ENCODE peak calls at places on chromosome 9, in eight cellular contexts. C is activated CD8-positive, alpha-beta T cell treated with anti-CD3 and anti-CD28 coated beads for 36 hours; G is CD8-positive, alpha-beta T cell; F is WTC11; Y is neural progenitor cell; A is prostate gland; B is foreskin keratinocyte; J is cardiac muscle cell. O is an unnamed sample.
A peak's percentile ranks its signal among the peaks of the same experiment; 100 is the strongest.

GRCh38 chr9:137665697-137666504 is 47.1 kb downstream of the EHMT1 start:
- DNase-seq in C (no peak), G (no peak), F (peak; percentile 66), Y (peak; percentile 90), A (no peak), B (no peak), J (no peak), O (no peak)

GRCh38 chr9:20391208-20391607 is 231.1 kb downstream of the MLLT3 start:
- DNase-seq in C (no peak), G (no peak), F (no peak), Y (no peak), A (no peak), B (no peak), J (no peak), O (no peak)

GRCh38 chr9:94865599-94866456 is 139.3 kb downstream of the AOPEP start:
- DNase-seq in C (no peak), G (no peak), F (no peak), Y (peak; percentile 63), A (no peak), B (no peak), J (no peak), O (no peak)

GRCh38 chr9:114680266-114681011 is 1.6 kb downstream of the TEX48 start:
- DNase-seq in C (no peak), G (no peak), F (no peak), Y (no peak), A (no peak), B (no peak), J (no peak), O (no peak)

GRCh38 chr9:86096382-86096781 is 3.0 kb downstream of the GOLM1 start:
- DNase-seq in C (no peak), G (no peak), F (no peak), Y (no peak), A (no peak), B (peak; percentile 16), J (peak; percentile 36), O (no peak)

GRCh38 chr9:81776390-81776789 is 87.0 kb upstream of the TLE1 start:
- DNase-seq in C (no peak), G (no peak), F (no peak), Y (no peak), A (no peak), B (no peak), J (no peak), O (no peak)

GRCh38 chr9:34430843-34431437 is 27.4 kb downstream of the FAM219A start:
- DNase-seq in C (peak; percentile 52), G (no peak), F (peak; percentile 65), Y (peak; percentile 92), A (peak; percentile 34), B (peak; percentile 84), J (peak; percentile 86), O (peak; percentile 35)

GRCh38 chr9:114954986-114955623 is 24.7 kb upstream of the TNFSF8 start:
- DNase-seq in C (no peak), G (no peak), F (no peak), Y (no peak), A (no peak), B (no peak), J (no peak), O (no peak)

GRCh38 chr9:76873056-76873792 is 32.7 kb downstream of the PRUNE2 start:
- DNase-seq in C (no peak), G (no peak), F (peak; percentile 48), Y (peak; percentile 91), A (no peak), B (no peak), J (peak; percentile 49), O (no peak)

GRCh38 chr9:91571036-91571435 is 147.4 kb upstream of the NFIL3 start:
- DNase-seq in C (no peak), G (no peak), F (no peak), Y (no peak), A (no peak), B (no peak), J (peak; percentile 46), O (no peak)

GRCh38 chr9:137745541-137745991 is 126.8 kb downstream of the EHMT1 start:
- DNase-seq in C (peak; percentile 15), G (no peak), F (no peak), Y (no peak), A (peak; percentile 40), B (peak; percentile 19), J (no peak), O (peak; percentile 76)

GRCh38 chr9:136228107-136228875 is 17.3 kb downstream of the QSOX2 start:
- DNase-seq in C (no peak), G (no peak), F (no peak), Y (no peak), A (no peak), B (peak; percentile 83), J (peak; percentile 40), O (no peak)

GRCh38 chr9:114484854-114485443 is 20.3 kb downstream of the WHRN start:
- DNase-seq in C (peak; percentile 72), G (peak; percentile 49), F (no peak), Y (no peak), A (no peak), B (peak; percentile 89), J (peak; percentile 47), O (peak; percentile 64)

GRCh38 chr9:97889941-97890557 is 32.3 kb downstream of the TRMO start:
- DNase-seq in C (peak; percentile 82), G (peak; percentile 64), F (peak; percentile 81), Y (peak; percentile 67), A (no peak), B (no peak), J (peak; percentile 41), O (peak; percentile 65)

GRCh38 chr9:4927043-4927471 is 58.0 kb upstream of the JAK2 start:
- DNase-seq in C (no peak), G (no peak), F (no peak), Y (peak; percentile 38), A (no peak), B (no peak), J (peak; percentile 22), O (no peak)

GRCh38 chr9:124717597-124717996 is 53.5 kb downstream of the NR6A1 start:
- DNase-seq in C (no peak), G (no peak), F (no peak), Y (no peak), A (no peak), B (no peak), J (no peak), O (no peak)

GRCh38 chr9:86605303-86605702 is 251.1 kb upstream of the TUT7 start:
- DNase-seq in C (no peak), G (no peak), F (no peak), Y (no peak), A (no peak), B (no peak), J (no peak), O (no peak)

GRCh38 chr9:2459756-2460155 is 161.8 kb upstream of the VLDLR start:
- DNase-seq in C (no peak), G (no peak), F (no peak), Y (no peak), A (no peak), B (no peak), J (no peak), O (no peak)

GRCh38 chr9:32550046-32550608 is 2.0 kb upstream of the SMIM27 start:
- DNase-seq in C (no peak), G (no peak), F (no peak), Y (peak; percentile 33), A (no peak), B (peak; percentile 34), J (peak; percentile 35), O (no peak)

GRCh38 chr9:32550609-32551490 is 1.3 kb upstream of the SMIM27 start:
- DNase-seq in C (peak; percentile 95), G (peak; percentile 99), F (peak; percentile 98), Y (peak; percentile 98), A (peak; percentile 92), B (peak; percentile 75), J (peak; percentile 95), O (peak; percentile 98)

GRCh38 chr9:32551491-32552049 is 557 bp upstream of the SMIM27 start:
- DNase-seq in C (peak; percentile 76), G (peak; percentile 55), F (no peak), Y (peak; percentile 65), A (peak; percentile 22), B (no peak), J (no peak), O (peak; percentile 29)

GRCh38 chr9:32554107-32554506 is 1.7 kb upstream of the TOPORS start:
- DNase-seq in C (no peak), G (no peak), F (no peak), Y (no peak), A (no peak), B (no peak), J (peak; percentile 70), O (no peak)

DNA sequence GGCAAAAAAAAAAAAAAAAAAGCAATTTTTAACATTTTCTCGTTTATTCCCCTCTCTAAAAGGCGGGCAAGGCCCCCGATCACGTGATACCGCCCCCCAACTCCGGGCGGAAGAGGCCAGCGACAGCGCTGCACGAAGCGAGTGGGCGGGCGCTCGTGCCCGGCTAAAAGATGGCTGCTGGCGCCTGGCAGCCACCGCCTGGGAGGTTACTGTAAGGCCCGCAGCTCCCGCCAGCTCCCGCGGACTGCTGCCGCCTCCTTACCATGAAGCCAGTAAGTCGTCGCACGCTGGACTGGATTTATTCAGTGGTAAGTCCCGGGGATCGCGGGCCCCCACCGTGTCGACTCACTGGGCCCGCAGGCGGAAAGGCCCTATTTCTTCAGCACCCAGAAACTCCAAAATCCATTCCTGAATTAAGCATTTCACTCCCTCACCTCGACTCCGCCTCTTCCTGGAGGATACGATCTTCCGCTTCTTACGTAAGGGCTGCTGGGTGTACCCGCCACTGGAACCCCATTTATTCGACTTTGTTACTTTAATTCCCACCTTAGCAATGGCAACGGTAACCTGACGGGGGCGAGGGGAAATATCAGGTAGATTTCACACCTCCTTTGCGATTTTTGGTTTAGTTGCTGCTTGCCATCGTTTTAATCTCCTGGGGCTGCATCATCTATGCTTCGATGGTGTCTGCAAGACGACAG is at the start of the genes SMIM27 and TOPORS:
- DNase-seq in C (peak; percentile 93), G (peak; percentile 94), F (peak; percentile 88), Y (peak; percentile 95), A (peak; percentile 86), B (peak; percentile 92), J (peak; percentile 94), O (peak; percentile 90)
- TF ChIP-seq CTCF in C (no peak), G (no peak), F (no peak), Y (no peak), A (no peak), B (no peak), J (no peak), O (no peak)

DNA sequence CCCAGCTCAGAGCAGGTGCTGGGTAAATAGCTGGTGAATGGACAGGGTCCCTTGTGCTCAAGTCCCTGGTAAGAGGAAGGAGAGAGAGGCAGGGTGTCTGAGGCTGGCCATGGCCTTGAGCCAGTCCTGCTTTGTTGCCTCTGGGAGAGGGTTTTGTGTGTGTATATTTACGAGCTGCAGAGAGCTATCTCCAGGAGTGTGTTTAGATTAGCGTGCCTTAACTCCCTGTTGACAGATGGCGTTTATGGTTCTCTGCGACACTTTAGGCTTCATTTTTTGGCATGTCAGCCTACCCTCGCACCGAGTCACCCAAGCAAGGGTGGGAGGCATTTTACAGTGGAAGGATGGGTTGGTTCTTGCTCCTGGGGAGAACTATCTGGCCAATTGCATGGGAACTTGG is 22.2 kb downstream of the HMCN2 start:
- DNase-seq in C (no peak), G (no peak), F (no peak), Y (no peak), A (peak; percentile 53), B (no peak), J (no peak), O (no peak)
- TF ChIP-seq CTCF in C (no peak), G (no peak), F (no peak), Y (no peak), A (no peak), B (no peak), J (no peak), O (no peak)

GRCh38 chr9:23842531-23843129 is 16.6 kb upstream of the ELAVL2 start:
- DNase-seq in C (no peak), G (no peak), F (no peak), Y (no peak), A (no peak), B (no peak), J (no peak), O (no peak)
- TF ChIP-seq CTCF in C (no peak), G (no peak), F (no peak), Y (peak; percentile 42), A (no peak), B (peak; percentile 50), J (no peak), O (no peak)

GRCh38 chr9:83322438-83322837 is 215.8 kb downstream of the FRMD3 start:
- DNase-seq in C (no peak), G (no peak), F (no peak), Y (no peak), A (no peak), B (no peak), J (no peak), O (no peak)
- TF ChIP-seq CTCF in C (no peak), G (no peak), F (no peak), Y (no peak), A (no peak), B (no peak), J (no peak), O (no peak)